ENCODE peak calls at places on chromosome 9, in ten cellular contexts. R is right atrium auricular region; S is heart left ventricle; M is cardiac fibroblast; B is esophagus squamous epithelium; Y is fibroblast of the aortic adventitia; P is foreskin fibroblast; Z is H7; V is CD8-positive, alpha-beta T cell; X is choroid plexus epithelial cell. Q is an unnamed sample.

GRCh38 chr9:89956331-89956730 is 351.5 kb downstream of the GADD45G start:
- DNase-seq in M (no peak), Y (no peak), P (no peak), Z (no peak), X (no peak), S (no peak), R (no peak), V (no peak), B (no peak), Q (no peak)

GRCh38 chr9:90884178-90884577 is 82.6 kb downstream of the SYK start:
- DNase-seq in B (no peak), Y (no peak), Z (no peak), P (no peak), S (no peak), V (no peak), X (no peak), R (no peak), M (no peak), Q (no peak)

GRCh38 chr9:5884191-5884590 is 6.5 kb upstream of the MLANA start:
- DNase-seq in Y (no peak), B (no peak), V (no peak), S (no peak), P (no peak), M (no peak), R (no peak), Z (no peak), X (no peak), Q (no peak)

GRCh38 chr9:21081451-21081850 is 3.7 kb upstream of the IFNB1 start:
- DNase-seq in M (no peak), S (no peak), B (no peak), R (no peak), Z (no peak), Y (no peak), P (no peak), X (no peak), V (no peak), Q (no peak)

GRCh38 chr9:5762421-5762820 is 70.5 kb downstream of the ERMP1 start:
- DNase-seq in X (no peak), B (no peak), S (no peak), M (no peak), Z (no peak), P (peak; percentile 23), Y (no peak), R (no peak), V (no peak), Q (no peak)

GRCh38 chr9:129145841-129146292 is 32.2 kb downstream of the IER5L start:
- DNase-seq in M (peak; percentile 98), X (peak; percentile 98), Z (peak; percentile 96), V (no peak), S (peak; percentile 71), P (peak; percentile 87), Y (peak; percentile 97), R (peak; percentile 70), B (no peak), Q (peak; percentile 96)

GRCh38 chr9:85599540-85600140 is 142.1 kb downstream of the AGTPBP1 start:
- DNase-seq in Y (no peak), R (no peak), V (no peak), M (no peak), Z (no peak), X (peak; percentile 38), P (peak; percentile 14), S (no peak), B (no peak), Q (no peak)

GRCh38 chr9:104826109-104826775 is 62.3 kb downstream of the NIPSNAP3B start:
- DNase-seq in R (no peak), X (no peak), B (no peak), Y (no peak), P (no peak), M (no peak), V (no peak), Z (no peak), S (no peak), Q (no peak)

DNA sequence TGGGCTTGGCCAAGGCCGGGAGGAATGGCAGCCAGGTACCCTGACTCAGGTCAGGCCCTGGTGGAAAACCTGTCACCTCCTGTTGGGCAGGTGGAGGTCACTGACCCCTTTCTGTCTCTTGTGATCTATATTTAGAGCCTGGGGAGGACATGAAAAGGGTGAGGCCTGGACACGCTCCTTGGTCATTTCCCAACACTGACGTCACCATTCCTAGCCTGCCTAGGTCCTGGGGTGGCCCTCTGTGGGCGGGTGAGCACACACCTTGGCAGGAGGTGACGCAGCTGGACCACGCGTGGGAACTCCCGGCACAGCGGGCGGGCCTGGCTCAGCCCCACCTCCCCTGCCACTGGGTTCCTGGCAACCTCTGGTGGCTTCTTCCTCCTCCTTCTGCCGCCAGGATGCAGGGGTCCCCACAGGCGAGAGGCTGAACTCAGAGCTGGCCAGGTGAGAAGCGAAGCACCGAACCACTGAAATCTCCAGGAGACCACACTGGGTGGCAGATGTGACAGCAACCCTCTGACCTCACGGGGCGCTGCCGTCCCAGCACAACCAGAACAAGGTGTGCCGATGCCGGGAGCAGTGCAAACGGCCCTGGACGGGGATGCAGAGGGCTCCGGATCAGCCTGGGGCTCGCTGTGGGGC is 6.4 kb upstream of the RALGDS start:
- DNase-seq in V (peak; percentile 55), Y (no peak), P (no peak), Z (peak; percentile 72), R (no peak), X (no peak), S (peak; percentile 88), M (no peak), B (no peak), Q (no peak)
- H3K4me3 ChIP-seq in V (no peak overlapping the region), Y (no peak overlapping the region), P (no peak overlapping the region), Z (no peak overlapping the region), R (no peak overlapping the region), X (no peak overlapping the region), S (no peak overlapping the region), M (no peak overlapping the region), B (peak overlapping the region; percentile 13), Q (no peak overlapping the region)

DNA sequence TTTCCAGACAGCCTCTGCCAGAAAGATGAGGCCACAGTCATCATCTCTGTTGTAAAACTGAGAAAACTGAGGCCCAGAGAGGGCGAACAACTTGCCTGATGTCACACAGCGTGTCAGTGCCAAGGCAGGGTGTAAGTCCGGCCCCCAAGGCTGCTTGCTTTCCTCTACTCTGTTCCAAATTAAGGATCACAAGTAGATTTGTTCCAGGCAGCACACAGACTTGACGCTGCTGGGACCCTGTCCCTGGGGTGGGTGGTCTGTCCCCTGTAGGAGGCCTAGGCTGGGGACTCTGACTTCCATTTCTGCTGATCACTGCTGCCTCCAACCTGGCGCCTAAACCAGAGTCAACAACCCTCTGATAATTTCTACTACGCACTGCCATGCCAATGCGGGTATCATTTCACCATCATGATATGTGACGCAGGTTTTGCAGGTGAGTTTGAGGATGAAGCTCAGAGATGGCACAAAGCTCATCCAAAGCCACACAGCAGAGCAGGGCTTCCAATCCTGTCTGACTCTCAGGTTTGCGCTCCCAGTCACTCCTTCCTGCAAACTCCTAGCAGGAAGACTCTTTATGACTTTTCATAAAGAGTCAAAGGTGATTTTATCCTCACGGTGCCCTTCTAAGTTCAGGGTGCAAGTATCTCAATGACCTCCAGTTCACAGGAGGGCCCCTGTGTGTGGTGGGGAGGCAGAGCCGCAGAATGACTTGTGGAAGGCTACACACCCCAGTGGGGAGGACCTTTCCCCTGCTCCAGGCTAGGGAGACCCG is 13.6 kb upstream of the RALGDS start:
- DNase-seq in B (no peak), X (no peak), V (no peak), R (no peak), M (no peak), P (no peak), S (no peak), Z (no peak), Y (no peak), Q (no peak)
- H3K4me3 ChIP-seq in B (no peak overlapping the region), X (no peak overlapping the region), V (no peak overlapping the region), R (no peak overlapping the region), M (no peak overlapping the region), P (no peak overlapping the region), S (no peak overlapping the region), Z (no peak overlapping the region), Y (no peak overlapping the region), Q (no peak overlapping the region)

GRCh38 chr9:120889606-120890396 is 12.8 kb upstream of the PHF19 start:
- DNase-seq in S (no peak), X (no peak), Y (no peak), M (no peak), Z (no peak), B (no peak), V (no peak), R (no peak), P (no peak), Q (no peak)

GRCh38 chr9:120888626-120889025 is 11.6 kb upstream of the PHF19 start:
- DNase-seq in B (no peak), P (no peak), R (no peak), S (no peak), X (no peak), V (no peak), M (no peak), Z (no peak), Y (no peak), Q (no peak)

GRCh38 chr9:120892177-120892747 is 15.3 kb upstream of the PHF19 start:
- DNase-seq in X (no peak), S (no peak), Y (no peak), Z (no peak), V (no peak), R (no peak), M (no peak), P (no peak), B (no peak), Q (no peak)

GRCh38 chr9:120891255-120891954 is 14.4 kb upstream of the PHF19 start:
- DNase-seq in V (peak; percentile 79), Y (no peak), Z (no peak), P (no peak), X (no peak), B (no peak), R (no peak), M (no peak), S (no peak), Q (no peak)

GRCh38 chr9:120890415-120891254 is 13.6 kb upstream of the PHF19 start:
- DNase-seq in M (peak; percentile 18), P (no peak), R (no peak), Z (no peak), B (no peak), S (no peak), V (peak; percentile 51), X (no peak), Y (peak; percentile 23), Q (no peak)
- H3K4me3 ChIP-seq in M (no peak overlapping the region), P (no peak overlapping the region), R (no peak overlapping the region), Z (no peak overlapping the region), B (no peak overlapping the region), S (no peak overlapping the region), V (peak overlapping the region; percentile 10), X (no peak overlapping the region), Y (no peak overlapping the region), Q (no peak overlapping the region)

GRCh38 chr9:121298689-121299112 is 30.7 kb downstream of the GSN start:
- DNase-seq in R (no peak), Y (peak; percentile 70), P (no peak), Z (peak; percentile 76), V (no peak), M (peak; percentile 85), B (no peak), X (no peak), S (no peak), Q (no peak)

GRCh38 chr9:121299125-121299466 is 31.1 kb downstream of the GSN start:
- DNase-seq in B (no peak), Y (no peak), P (no peak), R (no peak), X (no peak), S (no peak), V (no peak), M (no peak), Z (peak; percentile 89), Q (no peak)

GRCh38 chr9:121299467-121300282 is 31.7 kb downstream of the GSN start:
- DNase-seq in R (peak; percentile 90), V (peak; percentile 16), S (peak; percentile 92), X (peak; percentile 43), B (no peak), M (peak; percentile 57), Y (peak; percentile 35), P (no peak), Z (peak; percentile 89), Q (no peak)

GRCh38 chr9:121301881-121302286 is 33.9 kb downstream of the GSN start:
- DNase-seq in M (no peak), X (no peak), V (no peak), R (no peak), S (no peak), Y (no peak), Z (no peak), B (no peak), P (no peak), Q (no peak)

DNA sequence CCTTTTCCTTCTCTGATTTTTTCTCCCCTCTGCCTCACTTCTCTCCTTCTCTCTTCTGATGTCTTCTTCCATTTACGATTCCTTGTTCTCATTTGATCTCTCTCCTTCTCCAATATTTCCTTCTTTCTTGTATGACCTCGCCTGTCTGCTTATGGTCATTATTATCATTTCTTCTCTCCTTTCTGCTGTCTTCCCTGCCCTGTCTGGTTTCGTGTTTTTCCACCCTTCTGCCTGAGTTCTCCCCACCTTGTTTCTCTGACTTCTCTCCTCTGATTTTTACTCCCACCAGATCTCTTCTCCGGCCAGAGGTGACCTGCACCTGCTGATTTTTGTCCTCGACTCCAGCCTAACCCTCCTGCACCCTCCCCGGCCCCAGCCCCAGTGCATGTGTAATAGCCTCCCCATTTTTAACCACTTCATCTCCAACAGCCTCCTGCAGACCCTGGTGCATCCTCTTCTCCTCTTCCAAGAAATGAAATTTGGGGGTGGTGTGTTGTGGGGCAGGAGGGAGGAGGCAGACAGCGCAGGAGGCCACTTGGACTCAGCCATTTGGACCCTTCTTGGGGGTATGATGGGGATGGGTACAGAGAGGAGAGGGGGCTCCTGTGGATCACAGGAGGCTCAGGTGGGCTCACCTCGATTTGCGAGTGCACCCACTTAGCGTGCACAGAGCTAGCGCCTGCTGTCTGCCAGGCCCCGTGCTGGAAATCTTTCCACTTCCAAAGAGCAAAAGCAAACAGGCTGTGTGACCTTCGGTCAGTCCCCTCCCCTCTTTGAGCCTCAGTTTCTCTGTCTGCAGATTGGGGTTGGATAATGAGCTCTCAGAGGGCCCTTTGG is 32.5 kb downstream of the GSN start:
- DNase-seq in S (no peak), M (no peak), P (no peak), Z (no peak), V (no peak), R (no peak), X (no peak), B (no peak), Y (no peak), Q (no peak)
- H3K4me3 ChIP-seq in S (peak overlapping the region; percentile 83), M (peak overlapping the region; percentile 52), P (peak overlapping the region; percentile 52), Z (peak overlapping the region; percentile 47), V (no peak overlapping the region), R (peak overlapping the region; percentile 63), X (peak overlapping the region; percentile 58), B (peak overlapping the region; percentile 79), Y (peak overlapping the region; percentile 60), Q (peak overlapping the region; percentile 33)

Q was measured in skeletal muscle cell.